ENCODE peak calls at places on chromosomes 11 and 22, in six cellular contexts. H is brain pericyte, F is Calu3, Z is A549, T is LHCN-M2, M is astrocyte of the spinal cord. K is an unnamed sample.

GRCh38 chr22:48578138-48579034 is 1249.3 kb downstream of the BRD1 start:
- DNase-seq in M (no peak), H (no peak), F (no peak), T (no peak), Z (no peak), K (no peak)

GRCh38 chr11:72904016-72904415 is 89.8 kb downstream of the ATG16L2 start:
- DNase-seq in H (no peak), F (no peak), T (no peak), Z (no peak), M (no peak), K (no peak)

GRCh38 chr11:128948583-128948982 is 5.9 kb upstream of the TP53AIP1 start:
- DNase-seq in F (peak), T (no peak), Z (no peak), H (no peak), M (no peak), K (no peak)

GRCh38 chr11:44445500-44446340 is 119.7 kb upstream of the CD82 start:
- DNase-seq in F (peak), T (no peak), M (no peak), H (no peak), Z (no peak), K (no peak)

GRCh38 chr22:41963453-41964105 is 5.7 kb upstream of the SEPTIN3 start:
- DNase-seq in F (no peak), M (peak), T (no peak), Z (no peak), H (no peak), K (no peak)

GRCh38 chr11:76801736-76802135 is 18.6 kb downstream of the TSKU start:
- DNase-seq in H (no peak), M (no peak), Z (no peak), T (no peak), F (no peak), K (no peak)

GRCh38 chr11:2436013-2436520 is 8.2 kb downstream of the TRPM5 start:
- DNase-seq in F (no peak), T (no peak), Z (no peak), H (no peak), M (no peak), K (no peak)

GRCh38 chr11:41306435-41306834 is 153.0 kb downstream of the LRRC4C start:
- DNase-seq in F (no peak), Z (no peak), H (no peak), M (peak), T (no peak), K (no peak)

GRCh38 chr11:123580557-123581275 is 73.7 kb downstream of the SCN3B start:
- DNase-seq in T (no peak), M (peak), F (peak), Z (peak), H (no peak), K (peak)

GRCh38 chr22:44363980-44364749 is 51.4 kb upstream of the SHISAL1 start:
- DNase-seq in T (no peak), M (no peak), F (no peak), H (no peak), Z (no peak), K (no peak)

GRCh38 chr11:69274531-69275016 is 19.4 kb upstream of the MYEOV start:
- DNase-seq in M (no peak), T (no peak), F (peak), H (no peak), Z (no peak), K (no peak)

GRCh38 chr11:12723410-12724297 is 49.4 kb downstream of the TEAD1 start:
- DNase-seq in F (peak), M (peak), T (peak), Z (peak), H (no peak), K (no peak)

GRCh38 chr11:35529971-35530495 is 4.6 kb upstream of the PAMR1 start:
- DNase-seq in M (peak), F (no peak), Z (no peak), T (peak), H (no peak), K (no peak)

GRCh38 chr11:62857541-62857982 is 18.2 kb upstream of the WDR74 start:
- DNase-seq in M (no peak), T (no peak), F (no peak), Z (no peak), H (no peak), K (no peak)

GRCh38 chr11:10838906-10839305 is 18.9 kb downstream of the ZBED5 start:
- DNase-seq in Z (no peak), M (no peak), T (no peak), H (no peak), F (no peak), K (no peak)

GRCh38 chr11:113234888-113235287 is 79.5 kb upstream of the TTC12 start:
- DNase-seq in T (no peak), F (no peak), M (no peak), H (no peak), Z (no peak), K (no peak)

GRCh38 chr11:7552666-7553065 is 38.9 kb downstream of the PPFIBP2 start:
- DNase-seq in M (no peak), H (no peak), T (no peak), F (no peak), Z (no peak), K (no peak)

GRCh38 chr11:69704508-69705245 is 855 bp upstream of the FGF19 start:
- DNase-seq in T (no peak), Z (peak), M (peak), H (no peak), F (peak), K (no peak)

GRCh38 chr11:46361283-46362145 is 14.3 kb downstream of the DGKZ start:
- DNase-seq in M (peak), Z (no peak), T (peak), H (no peak), F (no peak), K (peak)

GRCh38 chr11:108497317-108498045 is 703 bp downstream of the POGLUT3 start:
- DNase-seq in Z (peak), H (peak), F (peak), M (peak), T (peak), K (peak)

GRCh38 chr11:112227002-112227401 is 774 bp downstream of the PTS start:
- DNase-seq in Z (peak), M (no peak), F (no peak), H (no peak), T (peak), K (no peak)

GRCh38 chr11:119320593-119321524 is 3.9 kb upstream of the MCAM start:
- DNase-seq in Z (no peak), F (peak), T (no peak), M (peak), H (no peak), K (peak)

GRCh38 chr11:59879534-59879933 is 952 bp downstream of the OOSP3 start:
- DNase-seq in Z (no peak), T (no peak), H (no peak), M (no peak), F (no peak), K (no peak)

K was measured in stimulated activated naive CD4-positive, alpha-beta T cell treated with Interleukin-2 at 50 U/mL for 16 hours.